ENCODE peak calls at places on chromosomes 13 and 19, in ten cellular contexts. U is B cell; J is LHCN-M2; N is substantia nigra; S is stimulated activated CD4-positive, alpha-beta T cell treated with anti-CD3 and anti-CD28 coated beads, TNF-alpha, amount 100 ng/mL, for 4 hours; H is activated T-helper 1 cell treated with anti-CD3 and anti-CD28 coated beads, Interleukin-2, amount 50 U/mL, for 16 hours; O is stomach; I is AG08396; M is activated CD8-positive, alpha-beta memory T cell treated with anti-CD3 and anti-CD28 coated beads for 48 hours; C is iris pigment epithelial cell. P is an unnamed sample.
A peak's percentile ranks its signal among the peaks of the same experiment; 100 is the strongest.

GRCh38 chr13:49584771-49585182 is 581 bp downstream of the RCBTB1 start:
- DNase-seq in U (no peak), J (no peak), N (no peak), S (no peak), H (no peak), O (no peak), I (no peak), M (no peak), C (peak; percentile 14), P (no peak)

GRCh38 chr13:21238267-21238666 is 61.8 kb downstream of the MRPL57 start:
- DNase-seq in U (no peak), J (no peak), N (no peak), S (no peak), H (no peak), O (no peak), I (no peak), M (no peak), C (no peak), P (no peak)

GRCh38 chr19:6429419-6430221 is 3.9 kb downstream of the SLC25A41 start:
- DNase-seq in U (no peak), J (no peak), N (no peak), S (no peak), H (no peak), O (no peak), I (no peak), M (no peak), C (no peak), P (no peak)

GRCh38 chr13:44232729-44233128 is 140.9 kb upstream of the SERP2 start:
- DNase-seq in U (no peak), J (no peak), N (no peak), S (no peak), H (no peak), O (no peak), I (no peak), M (no peak), C (no peak), P (no peak)

GRCh38 chr19:44345969-44346368 is 10.5 kb downstream of the ZNF112 start:
- DNase-seq in U (no peak), J (no peak), N (peak; percentile 5), S (no peak), H (no peak), O (no peak), I (no peak), M (no peak), C (no peak), P (no peak)

GRCh38 chr13:110318920-110319319 is 11.8 kb downstream of the COL4A2 start:
- DNase-seq in U (no peak), J (no peak), N (no peak), S (no peak), H (no peak), O (no peak), I (no peak), M (no peak), C (no peak), P (no peak)

GRCh38 chr13:89783221-89783755 is 1564.2 kb upstream of the MIR17HG start:
- DNase-seq in U (no peak), J (peak; percentile 5), N (no peak), S (no peak), H (no peak), O (no peak), I (no peak), M (no peak), C (no peak), P (no peak)

GRCh38 chr19:19740755-19741154 is 7.8 kb upstream of the ZNF14 start:
- DNase-seq in U (no peak), J (no peak), N (no peak), S (no peak), H (no peak), O (no peak), I (no peak), M (no peak), C (no peak), P (no peak)

GRCh38 chr19:56566904-56567273 is 379 bp upstream of the ZNF470 start:
- DNase-seq in U (peak; percentile 42), J (peak; percentile 11), N (peak; percentile 51), S (peak; percentile 15), H (peak; percentile 6), O (peak; percentile 46), I (peak; percentile 65), M (no peak), C (peak; percentile 42), P (no peak)

GRCh38 chr19:13012390-13012689 is 17.1 kb downstream of the NFIX start:
- DNase-seq in U (no peak), J (no peak), N (no peak), S (no peak), H (no peak), O (no peak), I (no peak), M (no peak), C (no peak), P (no peak)

GRCh38 chr13:30681489-30682242 is 53.7 kb upstream of the ALOX5AP start:
- DNase-seq in U (no peak), J (peak; percentile 50), N (no peak), S (no peak), H (no peak), O (no peak), I (peak; percentile 33), M (no peak), C (peak; percentile 88), P (peak; percentile 54)

GRCh38 chr13:74550039-74550438 is 415.8 kb upstream of the KLF12 start:
- DNase-seq in U (no peak), J (peak; percentile 21), N (no peak), S (no peak), H (no peak), O (no peak), I (no peak), M (no peak), C (peak; percentile 7), P (no peak)

GRCh38 chr19:6239871-6240676 is 39.7 kb downstream of the MLLT1 start:
- DNase-seq in U (no peak), J (no peak), N (no peak), S (no peak), H (no peak), O (no peak), I (no peak), M (no peak), C (no peak), P (no peak)

GRCh38 chr19:46856062-46857022 is 4.5 kb upstream of the ARHGAP35 start:
- DNase-seq in U (peak; percentile 91), J (peak; percentile 89), N (peak; percentile 98), S (peak; percentile 84), H (peak; percentile 81), O (peak; percentile 96), I (peak; percentile 95), M (peak; percentile 75), C (peak; percentile 98), P (peak; percentile 90)

GRCh38 chr19:48910803-48911202 is 10.7 kb downstream of the NUCB1 start:
- DNase-seq in U (no peak), J (no peak), N (no peak), S (no peak), H (no peak), O (no peak), I (no peak), M (no peak), C (no peak), P (no peak)

GRCh38 chr13:23321534-23322241 is 111.8 kb downstream of the SACS start:
- DNase-seq in U (no peak), J (peak; percentile 96), N (no peak), S (no peak), H (no peak), O (no peak), I (peak; percentile 87), M (no peak), C (peak; percentile 98), P (peak; percentile 85)

GRCh38 chr19:49758292-49758691 is 4.8 kb downstream of the TSKS start:
- DNase-seq in U (no peak), J (peak; percentile 66), N (no peak), S (no peak), H (no peak), O (no peak), I (peak; percentile 39), M (no peak), C (peak; percentile 72), P (peak; percentile 52)

GRCh38 chr13:38687246-38688229 is 661 bp downstream of the FREM2 start:
- DNase-seq in U (no peak), J (no peak), N (no peak), S (no peak), H (no peak), O (no peak), I (no peak), M (no peak), C (peak; percentile 32), P (no peak)

GRCh38 chr13:112447761-112448603 is 71.8 kb downstream of the SPACA7 start:
- DNase-seq in U (no peak), J (no peak), N (no peak), S (no peak), H (no peak), O (peak; percentile 26), I (no peak), M (no peak), C (no peak), P (no peak)

GRCh38 chr13:110915874-110916670 is 1.2 kb upstream of the ANKRD10 start:
- DNase-seq in U (no peak), J (peak; percentile 59), N (no peak), S (no peak), H (no peak), O (no peak), I (peak; percentile 56), M (no peak), C (peak; percentile 86), P (peak; percentile 21)

GRCh38 chr19:46533085-46534081 is 37.7 kb upstream of the PNMA8B start:
- DNase-seq in U (no peak), J (no peak), N (peak; percentile 32), S (no peak), H (no peak), O (no peak), I (no peak), M (no peak), C (no peak), P (no peak)

GRCh38 chr19:1316466-1316865 is 30.8 kb downstream of the EFNA2 start:
- DNase-seq in U (no peak), J (no peak), N (no peak), S (no peak), H (no peak), O (no peak), I (no peak), M (no peak), C (no peak), P (no peak)